ENCODE peak calls at places on chromosome 11, in seven cellular contexts. X is lower lobe of right lung; Y is left lung; R is CD8-positive, alpha-beta T cell; F is heart right ventricle; K is IMR-90; U is A549. I is an unnamed sample.
A peak's percentile ranks its signal among the peaks of the same experiment; 100 is the strongest.

GRCh38 chr11:64313491-64314145 is 3.7 kb downstream of the TRMT112 start:
- ATAC-seq in X (no peak), Y (no peak), R (no peak), F (peak; percentile 16), K (no peak), U (no peak), I (peak; percentile 24)

GRCh38 chr11:130197386-130198035 is 37.9 kb downstream of the ST14 start:
- ATAC-seq in X (no peak), Y (no peak), R (no peak), F (no peak), K (no peak), U (no peak), I (no peak)

GRCh38 chr11:119684361-119685072 is 44.5 kb downstream of the NECTIN1 start:
- ATAC-seq in X (no peak), Y (peak; percentile 57), R (no peak), F (peak; percentile 51), K (peak; percentile 84), U (no peak), I (no peak)

GRCh38 chr11:35104655-35105054 is 34.3 kb upstream of the CD44 start:
- ATAC-seq in X (no peak), Y (no peak), R (no peak), F (no peak), K (no peak), U (no peak), I (no peak)

GRCh38 chr11:34978236-34979191 is 62.1 kb downstream of the PDHX start:
- ATAC-seq in X (no peak), Y (no peak), R (no peak), F (no peak), K (no peak), U (peak; percentile 34), I (no peak)

GRCh38 chr11:130262424-130262823 is 52.3 kb downstream of the ZBTB44 start:
- ATAC-seq in X (no peak), Y (no peak), R (no peak), F (no peak), K (no peak), U (no peak), I (no peak)

GRCh38 chr11:73248526-73249185 is 23.5 kb upstream of the P2RY6 start:
- ATAC-seq in X (no peak), Y (no peak), R (no peak), F (no peak), K (no peak), U (no peak), I (no peak)

GRCh38 chr11:34907934-34908593 is 8.1 kb downstream of the APIP start:
- ATAC-seq in X (no peak), Y (no peak), R (no peak), F (no peak), K (peak; percentile 54), U (no peak), I (no peak)

GRCh38 chr11:119700030-119700429 is 29.0 kb downstream of the NECTIN1 start:
- ATAC-seq in X (no peak), Y (no peak), R (no peak), F (no peak), K (no peak), U (no peak), I (no peak)

GRCh38 chr11:94134651-94135512 is 6.2 kb downstream of the PANX1 start:
- ATAC-seq in X (peak; percentile 61), Y (peak; percentile 59), R (no peak), F (peak; percentile 90), K (peak; percentile 50), U (peak; percentile 70), I (peak; percentile 68)

GRCh38 chr11:69131644-69132300 is 24.0 kb upstream of the SMIM38 start:
- ATAC-seq in X (peak; percentile 95), Y (peak; percentile 97), R (no peak), F (peak; percentile 85), K (peak; percentile 92), U (peak; percentile 88), I (peak; percentile 79)

GRCh38 chr11:35116762-35117588 is 22.0 kb upstream of the CD44 start:
- ATAC-seq in X (peak; percentile 21), Y (peak; percentile 17), R (no peak), F (peak; percentile 57), K (peak; percentile 62), U (no peak), I (peak; percentile 77)

GRCh38 chr11:129386795-129387390 is 11.2 kb downstream of the BARX2 start:
- ATAC-seq in X (no peak), Y (no peak), R (no peak), F (no peak), K (no peak), U (no peak), I (no peak)

GRCh38 chr11:106087815-106088435 is 10.5 kb downstream of the AASDHPPT start:
- ATAC-seq in X (peak; percentile 86), Y (peak; percentile 87), R (peak; percentile 63), F (no peak), K (peak; percentile 64), U (no peak), I (no peak)

GRCh38 chr11:82398300-82398815 is 335.3 kb downstream of the FAM181B start:
- ATAC-seq in X (peak; percentile 76), Y (no peak), R (no peak), F (peak; percentile 63), K (no peak), U (no peak), I (peak; percentile 85)

GRCh38 chr11:76702378-76703128 is 32.0 kb upstream of the LRRC32 start:
- ATAC-seq in X (no peak), Y (no peak), R (no peak), F (no peak), K (no peak), U (no peak), I (no peak)

GRCh38 chr11:80532633-80533232 is 1091.9 kb upstream of the TENM4 start:
- ATAC-seq in X (peak; percentile 21), Y (no peak), R (no peak), F (no peak), K (no peak), U (no peak), I (no peak)

GRCh38 chr11:86230921-86231320 is 13.6 kb upstream of the EED start:
- ATAC-seq in X (no peak), Y (no peak), R (no peak), F (no peak), K (no peak), U (no peak), I (no peak)

GRCh38 chr11:67281552-67282150 is 7.5 kb upstream of the ANKRD13D start:
- ATAC-seq in X (no peak), Y (no peak), R (no peak), F (no peak), K (no peak), U (no peak), I (no peak)

GRCh38 chr11:67282155-67282875 is 6.8 kb upstream of the ANKRD13D start:
- ATAC-seq in X (no peak), Y (no peak), R (no peak), F (no peak), K (no peak), U (no peak), I (no peak)

GRCh38 chr11:67283490-67283963 is 5.6 kb upstream of the ANKRD13D start:
- ATAC-seq in X (peak; percentile 25), Y (peak; percentile 27), R (no peak), F (peak; percentile 19), K (no peak), U (no peak), I (peak; percentile 23)

GRCh38 chr11:67280791-67281551 is 8.1 kb upstream of the ANKRD13D start:
- ATAC-seq in X (no peak), Y (no peak), R (no peak), F (no peak), K (no peak), U (no peak), I (no peak)

DNA sequence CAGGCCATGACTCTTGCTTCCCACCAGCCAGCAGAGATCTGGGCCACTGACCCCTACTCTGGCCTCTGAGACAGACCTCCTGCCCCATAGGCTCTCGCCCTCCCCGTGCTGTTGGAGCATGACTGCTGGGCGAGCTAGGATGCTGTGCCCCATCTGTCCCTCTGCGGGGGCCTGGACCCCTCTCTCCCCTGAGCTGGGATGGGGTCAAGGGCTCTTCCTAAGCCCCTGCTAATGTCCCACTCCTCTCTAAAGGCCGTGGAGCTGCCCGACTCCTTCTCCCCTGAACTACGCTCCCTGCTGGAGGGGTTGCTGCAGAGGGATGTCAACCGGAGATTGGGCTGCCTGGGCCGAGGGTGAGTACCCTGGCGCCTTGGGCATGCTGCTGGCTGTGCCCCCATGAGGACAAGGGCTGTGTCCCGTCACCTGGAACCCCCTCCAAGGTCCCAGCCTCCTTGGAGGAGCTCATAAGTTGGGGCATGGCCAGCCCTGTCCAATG is 6.2 kb upstream of the ANKRD13D start:
- ATAC-seq in X (no peak), Y (no peak), R (no peak), F (no peak), K (no peak), U (no peak), I (no peak)
- H3K4me3 ChIP-seq in X (no peak overlapping the region), Y (no peak overlapping the region), R (no peak overlapping the region), F (no peak overlapping the region), K (no peak overlapping the region), U (no peak overlapping the region), I (no peak overlapping the region)

GRCh38 chr11:66283461-66284105 is 5.4 kb downstream of the YIF1A start:
- ATAC-seq in X (no peak), Y (no peak), R (no peak), F (no peak), K (no peak), U (no peak), I (no peak)
- TF ChIP-seq CTCF in X (no peak), Y (no peak), R (no peak), F (no peak), K (no peak), U (no peak), I (no peak)

GRCh38 chr11:45179686-45180085 is 33.2 kb downstream of the PRDM11 start:
- ATAC-seq in X (no peak), Y (no peak), R (no peak), F (no peak), K (no peak), U (peak; percentile 1), I (no peak)

GRCh38 chr11:45180888-45181594 is 34.6 kb downstream of the PRDM11 start:
- ATAC-seq in X (peak; percentile 94), Y (peak; percentile 91), R (peak; percentile 88), F (peak; percentile 91), K (peak; percentile 93), U (peak; percentile 88), I (peak; percentile 89)

GRCh38 chr11:45178890-45179663 is 32.6 kb downstream of the PRDM11 start:
- ATAC-seq in X (no peak), Y (no peak), R (no peak), F (no peak), K (no peak), U (no peak), I (no peak)

GRCh38 chr11:45181595-45182550 is 35.4 kb downstream of the PRDM11 start:
- ATAC-seq in X (no peak), Y (no peak), R (no peak), F (peak; percentile 0), K (no peak), U (no peak), I (no peak)

GRCh38 chr11:45180158-45180887 is 33.9 kb downstream of the PRDM11 start:
- ATAC-seq in X (peak; percentile 89), Y (peak; percentile 86), R (peak; percentile 19), F (peak; percentile 72), K (peak; percentile 92), U (peak; percentile 87), I (peak; percentile 87)
- H3K4me3 ChIP-seq in X (peak overlapping the region; percentile 59), Y (peak overlapping the region; percentile 50), R (peak overlapping the region; percentile 33), F (peak overlapping the region; percentile 62), K (peak overlapping the region; percentile 42), U (peak overlapping the region; percentile 64), I (peak overlapping the region; percentile 64)

DNA sequence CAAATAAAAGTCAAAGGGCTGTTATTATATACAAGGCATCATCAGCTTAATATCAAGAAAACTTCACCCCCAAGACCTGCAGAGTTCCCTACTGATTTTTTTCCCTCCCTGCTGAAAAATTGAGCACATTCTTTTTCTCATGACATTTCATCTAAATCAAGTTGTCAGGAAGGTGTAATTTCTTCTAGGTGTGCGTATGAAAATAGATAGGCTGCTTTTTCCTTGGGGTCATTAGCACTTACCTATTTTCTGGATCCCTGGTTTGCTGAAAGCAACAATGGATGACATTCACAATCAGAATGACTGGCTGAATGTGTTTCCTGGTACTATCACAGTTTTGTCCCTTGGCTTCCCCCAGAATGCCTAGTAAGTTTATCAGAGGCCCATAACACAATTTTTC is 225.0 kb upstream of the KIRREL3 start:
- ATAC-seq in X (no peak), Y (no peak), R (no peak), F (no peak), K (no peak), U (no peak), I (no peak)
- TF ChIP-seq CTCF in X (no peak), Y (no peak), R (no peak), F (no peak), K (no peak), U (no peak), I (no peak)

I was measured in gastroesophageal sphincter.